ENCODE peak calls at places on chromosomes 3 and 15, in six cellular contexts. One of them, this sample, is unnamed.

GRCh38 chr15:34366271-34367043 is 539 bp downstream of the LPCAT4 start:
- DNase-seq in A549: peak
- DNase-seq in ovary: peak
- DNase-seq in stomach: peak
- DNase-seq in suprapubic skin: no peak
- DNase-seq in K562: peak
- DNase-seq in this sample: peak

GRCh38 chr3:128917291-128917690 is 37.9 kb downstream of the ACAD9 start:
- DNase-seq in A549: no peak
- DNase-seq in ovary: no peak
- DNase-seq in stomach: no peak
- DNase-seq in suprapubic skin: no peak
- DNase-seq in K562: no peak
- DNase-seq in this sample: no peak

GRCh38 chr3:125057186-125057850 is 1.5 kb upstream of the HEG1 start:
- DNase-seq in A549: no peak
- DNase-seq in ovary: no peak
- DNase-seq in stomach: no peak
- DNase-seq in suprapubic skin: no peak
- DNase-seq in K562: no peak
- DNase-seq in this sample: peak

GRCh38 chr3:4828279-4829030 is 150.8 kb upstream of the BHLHE40 start:
- DNase-seq in A549: no peak
- DNase-seq in ovary: no peak
- DNase-seq in stomach: no peak
- DNase-seq in suprapubic skin: no peak
- DNase-seq in K562: no peak
- DNase-seq in this sample: no peak

GRCh38 chr3:26015752-26016151 is 225.9 kb downstream of the OXSM start:
- DNase-seq in A549: no peak
- DNase-seq in ovary: no peak
- DNase-seq in stomach: no peak
- DNase-seq in suprapubic skin: no peak
- DNase-seq in K562: no peak
- DNase-seq in this sample: no peak

GRCh38 chr3:187969581-187969950 is 184.4 kb upstream of the LPP start:
- DNase-seq in A549: no peak
- DNase-seq in ovary: no peak
- DNase-seq in stomach: no peak
- DNase-seq in suprapubic skin: no peak
- DNase-seq in K562: no peak
- DNase-seq in this sample: no peak

GRCh38 chr3:7439101-7439500 is 578.2 kb downstream of the GRM7 start:
- DNase-seq in A549: no peak
- DNase-seq in ovary: no peak
- DNase-seq in stomach: no peak
- DNase-seq in suprapubic skin: no peak
- DNase-seq in K562: no peak
- DNase-seq in this sample: no peak

GRCh38 chr15:39946862-39947261 is 12.9 kb downstream of the EIF2AK4 start:
- DNase-seq in A549: no peak
- DNase-seq in ovary: no peak
- DNase-seq in stomach: no peak
- DNase-seq in suprapubic skin: no peak
- DNase-seq in K562: no peak
- DNase-seq in this sample: no peak

GRCh38 chr3:111392911-111393351 is 149.1 kb upstream of the CD96 start:
- DNase-seq in A549: no peak
- DNase-seq in ovary: no peak
- DNase-seq in stomach: no peak
- DNase-seq in suprapubic skin: no peak
- DNase-seq in K562: no peak
- DNase-seq in this sample: no peak

GRCh38 chr3:14452676-14453367 is 50.4 kb downstream of the SLC6A6 start:
- DNase-seq in A549: peak
- DNase-seq in ovary: peak
- DNase-seq in stomach: peak
- DNase-seq in suprapubic skin: peak
- DNase-seq in K562: no peak
- DNase-seq in this sample: peak

GRCh38 chr3:106302451-106303221 is 433.8 kb upstream of the CBLB start:
- DNase-seq in A549: no peak
- DNase-seq in ovary: no peak
- DNase-seq in stomach: no peak
- DNase-seq in suprapubic skin: no peak
- DNase-seq in K562: peak
- DNase-seq in this sample: no peak

GRCh38 chr3:122938756-122939425 is 88.7 kb downstream of the SEMA5B start:
- DNase-seq in A549: no peak
- DNase-seq in ovary: no peak
- DNase-seq in stomach: peak
- DNase-seq in suprapubic skin: no peak
- DNase-seq in K562: peak
- DNase-seq in this sample: no peak

GRCh38 chr15:69793436-69793782 is 304.3 kb downstream of the TLE3 start:
- DNase-seq in A549: no peak
- DNase-seq in ovary: no peak
- DNase-seq in stomach: no peak
- DNase-seq in suprapubic skin: no peak
- DNase-seq in K562: no peak
- DNase-seq in this sample: no peak

GRCh38 chr3:10950476-10951294 is 41.9 kb upstream of the SLC6A1 start:
- DNase-seq in A549: peak
- DNase-seq in ovary: no peak
- DNase-seq in stomach: no peak
- DNase-seq in suprapubic skin: no peak
- DNase-seq in K562: peak
- DNase-seq in this sample: no peak

GRCh38 chr15:66404532-66404931 is 17.8 kb downstream of the MAP2K1 start:
- DNase-seq in A549: no peak
- DNase-seq in ovary: no peak
- DNase-seq in stomach: no peak
- DNase-seq in suprapubic skin: no peak
- DNase-seq in K562: no peak
- DNase-seq in this sample: no peak

GRCh38 chr3:120642368-120642948 is 39.6 kb downstream of the HGD start:
- DNase-seq in A549: no peak
- DNase-seq in ovary: no peak
- DNase-seq in stomach: no peak
- DNase-seq in suprapubic skin: no peak
- DNase-seq in K562: peak
- DNase-seq in this sample: no peak

GRCh38 chr3:194203482-194204035 is 67.6 kb downstream of the HES1 start:
- DNase-seq in A549: no peak
- DNase-seq in ovary: no peak
- DNase-seq in stomach: no peak
- DNase-seq in suprapubic skin: no peak
- DNase-seq in K562: no peak
- DNase-seq in this sample: no peak

GRCh38 chr3:194617827-194618226 is 15.4 kb downstream of the TMEM44 start:
- DNase-seq in A549: no peak
- DNase-seq in ovary: no peak
- DNase-seq in stomach: no peak
- DNase-seq in suprapubic skin: no peak
- DNase-seq in K562: no peak
- DNase-seq in this sample: no peak

GRCh38 chr3:100063929-100064461 is 50.3 kb downstream of the FILIP1L start:
- DNase-seq in A549: no peak
- DNase-seq in ovary: no peak
- DNase-seq in stomach: no peak
- DNase-seq in suprapubic skin: no peak
- DNase-seq in K562: no peak
- DNase-seq in this sample: no peak

GRCh38 chr15:70528270-70528706 is 235.1 kb downstream of the UACA start:
- DNase-seq in A549: no peak
- DNase-seq in ovary: no peak
- DNase-seq in stomach: peak
- DNase-seq in suprapubic skin: no peak
- DNase-seq in K562: peak
- DNase-seq in this sample: no peak

GRCh38 chr15:64730151-64730550 is 45.2 kb downstream of the RBPMS2 start:
- DNase-seq in A549: no peak
- DNase-seq in ovary: no peak
- DNase-seq in stomach: no peak
- DNase-seq in suprapubic skin: no peak
- DNase-seq in K562: no peak
- DNase-seq in this sample: no peak

GRCh38 chr15:64732156-64732860 is 43.1 kb downstream of the RBPMS2 start:
- DNase-seq in A549: no peak
- DNase-seq in ovary: no peak
- DNase-seq in stomach: no peak
- DNase-seq in suprapubic skin: no peak
- DNase-seq in K562: no peak
- DNase-seq in this sample: no peak

GRCh38 chr15:64731807-64732151 is 43.6 kb downstream of the RBPMS2 start:
- DNase-seq in A549: no peak
- DNase-seq in ovary: no peak
- DNase-seq in stomach: no peak
- DNase-seq in suprapubic skin: no peak
- DNase-seq in K562: no peak
- DNase-seq in this sample: no peak

DNA sequence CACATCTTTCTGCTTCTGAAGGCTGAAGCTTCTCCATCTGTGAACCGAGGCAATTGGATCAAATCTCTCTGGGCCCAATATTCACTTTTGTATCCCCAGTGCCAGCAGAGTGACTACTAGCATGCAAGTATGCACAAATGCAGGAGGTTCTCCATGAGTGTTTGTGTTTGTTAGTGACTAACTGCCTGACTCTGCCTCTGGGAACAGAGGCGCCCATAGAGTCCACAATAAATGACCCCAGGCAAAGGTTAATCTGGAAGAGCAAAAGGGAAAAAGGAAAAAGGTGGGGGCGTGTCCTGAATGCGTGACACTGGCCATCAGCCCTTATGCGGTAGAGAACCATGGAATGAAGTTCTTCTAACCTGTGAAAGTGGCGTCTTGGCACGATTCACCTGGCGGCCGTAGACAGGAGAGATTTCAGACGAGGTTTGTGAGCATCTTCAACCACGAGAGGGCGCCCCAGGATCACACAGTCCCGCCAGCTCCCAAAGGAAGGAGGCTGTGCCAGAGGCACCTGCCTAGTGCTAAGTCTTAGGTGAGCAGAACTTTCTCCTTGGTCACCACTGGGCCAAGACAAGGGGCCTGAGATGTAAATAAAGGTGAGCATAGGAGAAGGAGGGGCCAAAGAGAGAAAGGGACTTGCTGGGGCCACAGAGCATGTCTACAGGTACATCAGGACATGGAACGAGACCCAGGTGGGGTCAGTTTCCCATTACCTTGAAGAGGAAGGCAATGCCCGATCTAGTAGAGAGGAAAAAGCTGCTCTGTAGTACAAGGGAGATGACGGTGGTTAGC is 44.2 kb downstream of the RBPMS2 start:
- DNase-seq in A549: peak
- DNase-seq in ovary: peak
- DNase-seq in stomach: peak
- DNase-seq in suprapubic skin: peak
- DNase-seq in K562: peak
- DNase-seq in this sample: peak
- H3K27ac ChIP-seq in A549: no peak
- H3K27ac ChIP-seq in ovary: no peak
- H3K27ac ChIP-seq in stomach: no peak
- H3K27ac ChIP-seq in suprapubic skin: no peak
- H3K27ac ChIP-seq in K562: no peak
- H3K27ac ChIP-seq in this sample: peak

GRCh38 chr3:32222950-32223349 is 15.5 kb upstream of the CMTM8 start:
- DNase-seq in A549: no peak
- DNase-seq in ovary: no peak
- DNase-seq in stomach: no peak
- DNase-seq in suprapubic skin: no peak
- DNase-seq in K562: no peak
- DNase-seq in this sample: no peak

GRCh38 chr3:32224047-32224446 is 14.4 kb upstream of the CMTM8 start:
- DNase-seq in A549: no peak
- DNase-seq in ovary: no peak
- DNase-seq in stomach: no peak
- DNase-seq in suprapubic skin: no peak
- DNase-seq in K562: no peak
- DNase-seq in this sample: no peak

GRCh38 chr3:32229565-32229964 is 8.9 kb upstream of the CMTM8 start:
- DNase-seq in A549: no peak
- DNase-seq in ovary: no peak
- DNase-seq in stomach: no peak
- DNase-seq in suprapubic skin: no peak
- DNase-seq in K562: no peak
- DNase-seq in this sample: no peak

GRCh38 chr3:32226875-32227500 is 11.5 kb upstream of the CMTM8 start:
- DNase-seq in A549: peak
- DNase-seq in ovary: no peak
- DNase-seq in stomach: no peak
- DNase-seq in suprapubic skin: no peak
- DNase-seq in K562: no peak
- DNase-seq in this sample: no peak
- TF ChIP-seq EP300 in A549: no peak
- TF ChIP-seq EP300 in ovary: no peak
- TF ChIP-seq EP300 in stomach: no peak
- TF ChIP-seq EP300 in suprapubic skin: no peak
- TF ChIP-seq EP300 in K562: no peak
- TF ChIP-seq EP300 in this sample: no peak

GRCh38 chr15:63135804-63136203 is 14.1 kb downstream of the LACTB start:
- DNase-seq in A549: no peak
- DNase-seq in ovary: no peak
- DNase-seq in stomach: no peak
- DNase-seq in suprapubic skin: no peak
- DNase-seq in K562: no peak
- DNase-seq in this sample: no peak
- H3K27ac ChIP-seq in A549: peak
- H3K27ac ChIP-seq in ovary: no peak
- H3K27ac ChIP-seq in stomach: no peak
- H3K27ac ChIP-seq in suprapubic skin: peak
- H3K27ac ChIP-seq in K562: no peak
- H3K27ac ChIP-seq in this sample: no peak

GRCh38 chr3:152916753-152917279 is 81.9 kb downstream of the P2RY1 start:
- DNase-seq in A549: no peak
- DNase-seq in ovary: no peak
- DNase-seq in stomach: no peak
- DNase-seq in suprapubic skin: no peak
- DNase-seq in K562: no peak
- DNase-seq in this sample: no peak

GRCh38 chr3:152922554-152922953 is 87.6 kb downstream of the P2RY1 start:
- DNase-seq in A549: no peak
- DNase-seq in ovary: no peak
- DNase-seq in stomach: no peak
- DNase-seq in suprapubic skin: no peak
- DNase-seq in K562: no peak
- DNase-seq in this sample: no peak

GRCh38 chr3:152915695-152916094 is 80.8 kb downstream of the P2RY1 start:
- DNase-seq in A549: no peak
- DNase-seq in ovary: no peak
- DNase-seq in stomach: no peak
- DNase-seq in suprapubic skin: no peak
- DNase-seq in K562: peak
- DNase-seq in this sample: no peak

DNA sequence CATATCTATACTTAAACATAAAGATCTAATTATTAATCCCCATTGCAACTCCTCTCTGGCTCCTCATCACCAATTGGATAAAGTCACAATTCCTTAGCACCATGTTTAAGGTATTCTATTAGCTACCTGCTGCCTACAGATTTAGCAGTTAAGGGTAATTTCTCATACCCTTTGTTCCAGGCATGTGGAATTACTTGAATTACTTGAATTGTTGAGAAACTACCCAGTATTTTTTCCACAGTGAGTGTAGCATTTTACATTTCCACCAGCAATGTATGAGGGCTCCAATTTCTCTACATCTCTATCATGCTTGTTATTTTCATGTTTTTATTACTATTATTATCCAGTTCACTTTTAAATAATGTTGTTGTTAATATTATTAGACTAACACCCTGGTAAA is 86.4 kb downstream of the P2RY1 start:
- DNase-seq in A549: no peak
- DNase-seq in ovary: no peak
- DNase-seq in stomach: no peak
- DNase-seq in suprapubic skin: no peak
- DNase-seq in K562: no peak
- DNase-seq in this sample: no peak
- TF ChIP-seq EP300 in A549: no peak
- TF ChIP-seq EP300 in ovary: no peak
- TF ChIP-seq EP300 in stomach: no peak
- TF ChIP-seq EP300 in suprapubic skin: no peak
- TF ChIP-seq EP300 in K562: no peak
- TF ChIP-seq EP300 in this sample: no peak

This sample was measured in sigmoid colon.